ENCODE peak calls at places on chromosome 15, in five cellular contexts. One of them, this sample, is unnamed.

GRCh38 chr15:98903377-98904018 is 104.1 kb downstream of the PGPEP1L start:
- DNase-seq in MM.1S: no peak
- DNase-seq in tibial artery: no peak
- DNase-seq in brain microvascular endothelial cell: peak; percentile 83
- DNase-seq in ovary: no peak
- DNase-seq in this sample: no peak

GRCh38 chr15:76904461-76905012 is 603 bp downstream of the SCAPER start:
- DNase-seq in MM.1S: no peak
- DNase-seq in tibial artery: no peak
- DNase-seq in brain microvascular endothelial cell: no peak
- DNase-seq in ovary: peak; percentile 53
- DNase-seq in this sample: no peak

GRCh38 chr15:49366496-49366895 is 56.5 kb upstream of the FGF7 start:
- DNase-seq in MM.1S: no peak
- DNase-seq in tibial artery: no peak
- DNase-seq in brain microvascular endothelial cell: no peak
- DNase-seq in ovary: no peak
- DNase-seq in this sample: no peak

GRCh38 chr15:64524778-64525177 is 64.4 kb downstream of the ZNF609 start:
- DNase-seq in MM.1S: no peak
- DNase-seq in tibial artery: no peak
- DNase-seq in brain microvascular endothelial cell: no peak
- DNase-seq in ovary: no peak
- DNase-seq in this sample: no peak

GRCh38 chr15:92809064-92809879 is 90.9 kb upstream of the CHD2 start:
- DNase-seq in MM.1S: peak; percentile 98
- DNase-seq in tibial artery: peak; percentile 99
- DNase-seq in brain microvascular endothelial cell: peak; percentile 92
- DNase-seq in ovary: peak; percentile 100
- DNase-seq in this sample: peak; percentile 98

GRCh38 chr15:40928975-40929729 is at the start of gene DLL4:
- DNase-seq in MM.1S: peak; percentile 81
- DNase-seq in tibial artery: no peak
- DNase-seq in brain microvascular endothelial cell: peak; percentile 40
- DNase-seq in ovary: no peak
- DNase-seq in this sample: no peak

GRCh38 chr15:25052191-25052999 is 97.6 kb downstream of the SNRPN start:
- DNase-seq in MM.1S: no peak
- DNase-seq in tibial artery: peak; percentile 32
- DNase-seq in brain microvascular endothelial cell: no peak
- DNase-seq in ovary: peak; percentile 20
- DNase-seq in this sample: no peak

GRCh38 chr15:65212097-65212496 is 824 bp upstream of the CILP start:
- DNase-seq in MM.1S: no peak
- DNase-seq in tibial artery: no peak
- DNase-seq in brain microvascular endothelial cell: no peak
- DNase-seq in ovary: no peak
- DNase-seq in this sample: no peak

GRCh38 chr15:81171286-81171685 is 25.4 kb upstream of the IL16 start:
- DNase-seq in MM.1S: no peak
- DNase-seq in tibial artery: no peak
- DNase-seq in brain microvascular endothelial cell: no peak
- DNase-seq in ovary: no peak
- DNase-seq in this sample: no peak

GRCh38 chr15:55253580-55253979 is 36.0 kb downstream of the RAB27A start:
- DNase-seq in MM.1S: no peak
- DNase-seq in tibial artery: no peak
- DNase-seq in brain microvascular endothelial cell: peak; percentile 19
- DNase-seq in ovary: no peak
- DNase-seq in this sample: no peak

GRCh38 chr15:92924216-92924615 is 24.1 kb downstream of the CHD2 start:
- DNase-seq in MM.1S: no peak
- DNase-seq in tibial artery: no peak
- DNase-seq in brain microvascular endothelial cell: no peak
- DNase-seq in ovary: no peak
- DNase-seq in this sample: no peak

GRCh38 chr15:65337436-65338070 is 33.1 kb downstream of the RNU5B-1 start:
- DNase-seq in MM.1S: no peak
- DNase-seq in tibial artery: no peak
- DNase-seq in brain microvascular endothelial cell: no peak
- DNase-seq in ovary: no peak
- DNase-seq in this sample: no peak

GRCh38 chr15:57914350-57915055 is 151.0 kb downstream of the ALDH1A2 start:
- DNase-seq in MM.1S: no peak
- DNase-seq in tibial artery: no peak
- DNase-seq in brain microvascular endothelial cell: no peak
- DNase-seq in ovary: peak; percentile 70
- DNase-seq in this sample: no peak

GRCh38 chr15:100457201-100457600 is 71.5 kb downstream of the CERS3 start:
- DNase-seq in MM.1S: no peak
- DNase-seq in tibial artery: no peak
- DNase-seq in brain microvascular endothelial cell: peak; percentile 22
- DNase-seq in ovary: no peak
- DNase-seq in this sample: no peak

GRCh38 chr15:62545392-62546227 is 380.5 kb upstream of the C2CD4B start:
- DNase-seq in MM.1S: no peak
- DNase-seq in tibial artery: peak; percentile 80
- DNase-seq in brain microvascular endothelial cell: no peak
- DNase-seq in ovary: no peak
- DNase-seq in this sample: no peak

GRCh38 chr15:28094732-28095521 is 4.2 kb downstream of the OCA2 start:
- DNase-seq in MM.1S: no peak
- DNase-seq in tibial artery: peak; percentile 85
- DNase-seq in brain microvascular endothelial cell: no peak
- DNase-seq in ovary: no peak
- DNase-seq in this sample: no peak

GRCh38 chr15:58566029-58566428 is 134.2 kb downstream of the LIPC start:
- DNase-seq in MM.1S: no peak
- DNase-seq in tibial artery: no peak
- DNase-seq in brain microvascular endothelial cell: no peak
- DNase-seq in ovary: no peak
- DNase-seq in this sample: no peak

GRCh38 chr15:60364306-60364924 is 33.4 kb downstream of the ANXA2 start:
- DNase-seq in MM.1S: no peak
- DNase-seq in tibial artery: no peak
- DNase-seq in brain microvascular endothelial cell: no peak
- DNase-seq in ovary: no peak
- DNase-seq in this sample: no peak

GRCh38 chr15:45648521-45649200 is 13.8 kb downstream of the SQOR start:
- DNase-seq in MM.1S: peak; percentile 74
- DNase-seq in tibial artery: no peak
- DNase-seq in brain microvascular endothelial cell: peak; percentile 81
- DNase-seq in ovary: no peak
- DNase-seq in this sample: no peak

GRCh38 chr15:73727330-73728018 is 25.7 kb downstream of the INSYN1 start:
- DNase-seq in MM.1S: no peak
- DNase-seq in tibial artery: no peak
- DNase-seq in brain microvascular endothelial cell: peak; percentile 84
- DNase-seq in ovary: no peak
- DNase-seq in this sample: no peak

GRCh38 chr15:69478259-69478687 is 25.7 kb downstream of the RPLP1 start:
- DNase-seq in MM.1S: peak; percentile 50
- DNase-seq in tibial artery: no peak
- DNase-seq in brain microvascular endothelial cell: no peak
- DNase-seq in ovary: peak; percentile 69
- DNase-seq in this sample: peak; percentile 20

GRCh38 chr15:34691024-34691423 is 63.8 kb downstream of the GJD2 start:
- DNase-seq in MM.1S: no peak
- DNase-seq in tibial artery: no peak
- DNase-seq in brain microvascular endothelial cell: peak; percentile 26
- DNase-seq in ovary: no peak
- DNase-seq in this sample: no peak

GRCh38 chr15:35630570-35630969 is 84.6 kb upstream of the DPH6 start:
- DNase-seq in MM.1S: no peak
- DNase-seq in tibial artery: no peak
- DNase-seq in brain microvascular endothelial cell: no peak
- DNase-seq in ovary: no peak
- DNase-seq in this sample: no peak

GRCh38 chr15:25375557-25375956 is 63.3 kb downstream of the UBE3A start:
- DNase-seq in MM.1S: no peak
- DNase-seq in tibial artery: no peak
- DNase-seq in brain microvascular endothelial cell: no peak
- DNase-seq in ovary: no peak
- DNase-seq in this sample: no peak

GRCh38 chr15:55108858-55109518 is 87.8 kb downstream of the RSL24D1 start:
- DNase-seq in MM.1S: peak; percentile 76
- DNase-seq in tibial artery: peak; percentile 82
- DNase-seq in brain microvascular endothelial cell: peak; percentile 65
- DNase-seq in ovary: peak; percentile 50
- DNase-seq in this sample: no peak

GRCh38 chr15:63396546-63396939 is 14.9 kb upstream of the CA12 start:
- DNase-seq in MM.1S: no peak
- DNase-seq in tibial artery: no peak
- DNase-seq in brain microvascular endothelial cell: no peak
- DNase-seq in ovary: no peak
- DNase-seq in this sample: no peak

GRCh38 chr15:65653781-65654521 is 32.2 kb downstream of the SLC24A1 start:
- DNase-seq in MM.1S: no peak
- DNase-seq in tibial artery: no peak
- DNase-seq in brain microvascular endothelial cell: peak; percentile 9
- DNase-seq in ovary: no peak
- DNase-seq in this sample: no peak

GRCh38 chr15:100520132-100520921 is 8.4 kb downstream of the CERS3 start:
- DNase-seq in MM.1S: no peak
- DNase-seq in tibial artery: no peak
- DNase-seq in brain microvascular endothelial cell: no peak
- DNase-seq in ovary: no peak
- DNase-seq in this sample: no peak

GRCh38 chr15:84748274-84749110 is at the start of gene ZNF592:
- DNase-seq in MM.1S: peak; percentile 80
- DNase-seq in tibial artery: peak; percentile 93
- DNase-seq in brain microvascular endothelial cell: peak; percentile 34
- DNase-seq in ovary: peak; percentile 91
- DNase-seq in this sample: peak; percentile 73

DNA sequence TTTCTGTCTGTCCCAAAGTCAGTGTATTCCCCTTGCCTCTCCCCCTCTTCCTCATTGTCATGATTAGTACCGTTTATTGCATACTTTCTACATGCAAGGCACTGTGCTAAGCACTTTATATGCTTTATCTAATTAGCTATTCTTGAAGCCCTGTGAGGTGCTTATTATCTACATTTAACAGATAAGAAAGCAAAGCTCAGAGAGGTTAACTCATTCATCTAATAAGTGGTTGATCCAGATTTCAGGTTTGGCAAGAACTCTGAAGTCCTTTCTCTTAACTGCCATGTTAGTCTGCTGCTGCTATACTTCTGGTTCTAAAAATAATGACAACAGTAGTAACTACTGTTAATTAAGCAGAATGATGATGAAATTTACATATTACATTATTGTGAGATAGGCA is 13.5 kb downstream of the IQGAP1 start:
- DNase-seq in MM.1S: no peak
- DNase-seq in tibial artery: no peak
- DNase-seq in brain microvascular endothelial cell: no peak
- DNase-seq in ovary: no peak
- DNase-seq in this sample: no peak
- H3K4me3 ChIP-seq in MM.1S: no peak overlapping the region
- H3K4me3 ChIP-seq in tibial artery: no peak overlapping the region
- H3K4me3 ChIP-seq in brain microvascular endothelial cell: no peak overlapping the region
- H3K4me3 ChIP-seq in ovary: no peak overlapping the region
- H3K4me3 ChIP-seq in this sample: no peak overlapping the region

GRCh38 chr15:31316135-31316795 is 10.4 kb upstream of the KLF13 start:
- DNase-seq in MM.1S: no peak
- DNase-seq in tibial artery: peak; percentile 58
- DNase-seq in brain microvascular endothelial cell: no peak
- DNase-seq in ovary: peak; percentile 3
- DNase-seq in this sample: no peak
- H3K27ac ChIP-seq in MM.1S: no peak overlapping the region
- H3K27ac ChIP-seq in tibial artery: no peak overlapping the region
- H3K27ac ChIP-seq in brain microvascular endothelial cell: no peak overlapping the region
- H3K27ac ChIP-seq in ovary: no peak overlapping the region
- H3K27ac ChIP-seq in this sample: no peak overlapping the region

GRCh38 chr15:67082007-67082536 is 16.7 kb downstream of the SMAD3 start:
- DNase-seq in MM.1S: peak; percentile 81
- DNase-seq in tibial artery: no peak
- DNase-seq in brain microvascular endothelial cell: no peak
- DNase-seq in ovary: no peak
- DNase-seq in this sample: peak; percentile 53
- H3K4me3 ChIP-seq in MM.1S: no peak overlapping the region
- H3K4me3 ChIP-seq in tibial artery: no peak overlapping the region
- H3K4me3 ChIP-seq in brain microvascular endothelial cell: no peak overlapping the region
- H3K4me3 ChIP-seq in ovary: no peak overlapping the region
- H3K4me3 ChIP-seq in this sample: no peak overlapping the region

GRCh38 chr15:42996871-42997270 is 76.3 kb upstream of the TTBK2 start:
- DNase-seq in MM.1S: no peak
- DNase-seq in tibial artery: no peak
- DNase-seq in brain microvascular endothelial cell: no peak
- DNase-seq in ovary: no peak
- DNase-seq in this sample: no peak

GRCh38 chr15:42994546-42994945 is 74.0 kb upstream of the TTBK2 start:
- DNase-seq in MM.1S: no peak
- DNase-seq in tibial artery: no peak
- DNase-seq in brain microvascular endothelial cell: peak; percentile 18
- DNase-seq in ovary: no peak
- DNase-seq in this sample: no peak

DNA sequence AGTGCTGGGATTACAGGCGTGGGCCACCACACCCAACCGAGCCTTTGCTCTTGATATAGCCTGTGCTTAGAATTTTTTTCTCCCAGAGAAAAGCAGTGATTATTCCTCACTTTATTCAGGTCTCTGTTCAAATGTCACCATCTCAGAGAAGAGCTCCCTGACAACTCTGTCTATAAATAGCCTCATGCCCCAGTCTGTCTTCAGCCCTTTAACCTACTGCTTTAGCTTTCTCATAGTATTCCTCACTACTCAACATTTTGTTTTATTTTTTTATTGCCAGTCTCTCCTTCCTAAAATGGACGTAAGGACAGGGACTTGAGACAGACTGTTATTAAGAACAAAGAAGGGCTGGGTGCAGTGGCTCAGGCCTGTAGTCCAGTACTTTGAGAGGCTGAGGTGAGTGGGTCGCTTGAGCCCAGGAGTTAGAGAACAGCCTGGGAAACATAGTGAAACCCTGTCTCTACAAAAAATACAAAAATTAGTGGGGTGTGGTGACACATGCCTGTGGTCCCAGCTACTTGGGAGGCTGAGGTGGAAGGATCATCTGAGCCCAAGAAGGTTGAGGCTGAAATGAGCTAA is 78.7 kb upstream of the TTBK2 start:
- DNase-seq in MM.1S: no peak
- DNase-seq in tibial artery: no peak
- DNase-seq in brain microvascular endothelial cell: no peak
- DNase-seq in ovary: no peak
- DNase-seq in this sample: no peak
- H3K27ac ChIP-seq in MM.1S: no peak overlapping the region
- H3K27ac ChIP-seq in tibial artery: no peak overlapping the region
- H3K27ac ChIP-seq in brain microvascular endothelial cell: no peak overlapping the region
- H3K27ac ChIP-seq in ovary: no peak overlapping the region
- H3K27ac ChIP-seq in this sample: no peak overlapping the region

DNA sequence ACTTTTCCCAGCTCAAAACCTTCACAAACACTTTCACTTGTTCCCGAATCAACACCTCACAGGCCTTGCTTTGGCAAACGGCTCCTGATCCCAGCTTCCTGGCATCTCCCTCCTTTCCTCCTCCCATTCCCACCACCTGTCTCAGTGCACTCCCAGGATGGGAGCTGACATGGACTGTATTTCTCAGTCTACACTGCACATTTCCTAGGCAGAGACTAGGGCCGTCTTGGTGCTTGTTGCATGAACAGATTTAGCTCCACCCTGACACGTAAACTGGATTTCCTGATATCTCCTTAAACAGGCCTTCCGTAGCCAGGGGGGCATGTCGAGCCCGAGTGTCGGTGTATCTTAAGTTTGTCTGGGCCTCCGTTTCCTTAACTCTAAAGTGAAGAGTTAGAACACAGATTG is 790 bp upstream of the WHAMM start:
- DNase-seq in MM.1S: peak; percentile 7
- DNase-seq in tibial artery: no peak
- DNase-seq in brain microvascular endothelial cell: no peak
- DNase-seq in ovary: no peak
- DNase-seq in this sample: no peak
- H3K4me3 ChIP-seq in MM.1S: peak overlapping the region; percentile 86
- H3K4me3 ChIP-seq in tibial artery: no peak overlapping the region
- H3K4me3 ChIP-seq in brain microvascular endothelial cell: no peak overlapping the region
- H3K4me3 ChIP-seq in ovary: peak overlapping the region; percentile 82
- H3K4me3 ChIP-seq in this sample: no peak overlapping the region

This sample was measured in effector memory CD4-positive, alpha-beta T cell.